ENCODE peak calls at places on chromosome 1, in seven cellular contexts. X is lower lobe of right lung, L is testis, P is epithelial cell of esophagus, Z is Caco-2, K is mucosa of descending colon, A is tibial nerve. E is an unnamed sample.

GRCh38 chr1:169113613-169114119 is 7.2 kb downstream of the ATP1B1 start:
- DNase-seq in X (no peak), L (no peak), P (peak), Z (peak), K (no peak), A (no peak), E (peak)

GRCh38 chr1:39098569-39099250 is 72.6 kb downstream of the NDUFS5 start:
- DNase-seq in X (no peak), L (peak), P (peak), Z (peak), K (peak), A (peak), E (peak)

GRCh38 chr1:113534130-113534817 is 144.0 kb downstream of the MAGI3 start:
- DNase-seq in X (no peak), L (no peak), P (peak), Z (peak), K (no peak), A (no peak), E (no peak)

GRCh38 chr1:213055767-213056166 is 4.7 kb downstream of the RPS6KC1 start:
- DNase-seq in X (no peak), L (no peak), P (no peak), Z (no peak), K (no peak), A (no peak), E (no peak)

GRCh38 chr1:67394548-67394947 is 35.7 kb downstream of the SERBP1 start:
- DNase-seq in X (no peak), L (no peak), P (no peak), Z (no peak), K (no peak), A (no peak), E (no peak)

GRCh38 chr1:220235462-220235861 is 36.8 kb downstream of the RAB3GAP2 start:
- DNase-seq in X (no peak), L (no peak), P (no peak), Z (no peak), K (no peak), A (no peak), E (no peak)

GRCh38 chr1:86948212-86948611 is 33.8 kb downstream of the HS2ST1 start:
- DNase-seq in X (no peak), L (peak), P (no peak), Z (no peak), K (no peak), A (no peak), E (no peak)

GRCh38 chr1:62954758-62955157 is 170.8 kb downstream of the ATG4C start:
- DNase-seq in X (no peak), L (no peak), P (no peak), Z (no peak), K (no peak), A (no peak), E (no peak)

GRCh38 chr1:218351617-218352438 is 6.7 kb downstream of the TGFB2 start:
- DNase-seq in X (no peak), L (no peak), P (peak), Z (no peak), K (no peak), A (no peak), E (peak)

GRCh38 chr1:169427081-169427611 is at the start of gene CCDC181:
- DNase-seq in X (peak), L (peak), P (peak), Z (no peak), K (no peak), A (peak), E (peak)

GRCh38 chr1:36856126-36856525 is 178.2 kb downstream of the GRIK3 start:
- DNase-seq in X (no peak), L (no peak), P (no peak), Z (no peak), K (no peak), A (no peak), E (no peak)

GRCh38 chr1:71944006-71944405 is 338.3 kb downstream of the NEGR1 start:
- DNase-seq in X (no peak), L (no peak), P (no peak), Z (no peak), K (no peak), A (no peak), E (no peak)

GRCh38 chr1:46469846-46470245 is 19.8 kb upstream of the DMBX1 start:
- DNase-seq in X (no peak), L (no peak), P (no peak), Z (no peak), K (no peak), A (no peak), E (no peak)

GRCh38 chr1:33986389-33987095 is 122.7 kb downstream of the HMGB4 start:
- DNase-seq in X (no peak), L (peak), P (peak), Z (no peak), K (no peak), A (peak), E (no peak)

GRCh38 chr1:235270625-235271024 is 57.4 kb downstream of the ARID4B start:
- DNase-seq in X (no peak), L (no peak), P (peak), Z (no peak), K (no peak), A (no peak), E (peak)

GRCh38 chr1:108881369-108881768 is 4.6 kb downstream of the GPSM2 start:
- DNase-seq in X (no peak), L (no peak), P (peak), Z (no peak), K (no peak), A (no peak), E (no peak)

GRCh38 chr1:201207046-201207445 is 16.4 kb downstream of the IGFN1 start:
- DNase-seq in X (no peak), L (no peak), P (no peak), Z (no peak), K (no peak), A (no peak), E (no peak)

GRCh38 chr1:32138965-32139364 is 31.1 kb downstream of the KPNA6 start:
- DNase-seq in X (no peak), L (no peak), P (peak), Z (no peak), K (no peak), A (no peak), E (no peak)

GRCh38 chr1:167938083-167938482 is 1.2 kb upstream of the MPC2 start:
- DNase-seq in X (no peak), L (no peak), P (peak), Z (no peak), K (no peak), A (no peak), E (no peak)

GRCh38 chr1:226384717-226385116 is 23.2 kb downstream of the PARP1 start:
- DNase-seq in X (no peak), L (no peak), P (no peak), Z (no peak), K (no peak), A (no peak), E (no peak)

GRCh38 chr1:159239551-159240220 is 35.0 kb downstream of the ACKR1 start:
- DNase-seq in X (no peak), L (no peak), P (peak), Z (no peak), K (no peak), A (no peak), E (peak)

GRCh38 chr1:153361129-153362109 is 3.8 kb downstream of the S100A9 start:
- DNase-seq in X (no peak), L (no peak), P (peak), Z (no peak), K (no peak), A (no peak), E (no peak)

GRCh38 chr1:56436338-56436695 is 143.0 kb downstream of the PLPP3 start:
- DNase-seq in X (no peak), L (no peak), P (no peak), Z (no peak), K (no peak), A (no peak), E (no peak)

GRCh38 chr1:56433056-56433577 is 146.2 kb downstream of the PLPP3 start:
- DNase-seq in X (no peak), L (no peak), P (no peak), Z (no peak), K (no peak), A (no peak), E (peak)

GRCh38 chr1:56434025-56434424 is 145.3 kb downstream of the PLPP3 start:
- DNase-seq in X (no peak), L (no peak), P (no peak), Z (peak), K (no peak), A (no peak), E (no peak)

GRCh38 chr1:56435434-56436337 is 143.7 kb downstream of the PLPP3 start:
- DNase-seq in X (no peak), L (peak), P (no peak), Z (no peak), K (no peak), A (no peak), E (no peak)

DNA sequence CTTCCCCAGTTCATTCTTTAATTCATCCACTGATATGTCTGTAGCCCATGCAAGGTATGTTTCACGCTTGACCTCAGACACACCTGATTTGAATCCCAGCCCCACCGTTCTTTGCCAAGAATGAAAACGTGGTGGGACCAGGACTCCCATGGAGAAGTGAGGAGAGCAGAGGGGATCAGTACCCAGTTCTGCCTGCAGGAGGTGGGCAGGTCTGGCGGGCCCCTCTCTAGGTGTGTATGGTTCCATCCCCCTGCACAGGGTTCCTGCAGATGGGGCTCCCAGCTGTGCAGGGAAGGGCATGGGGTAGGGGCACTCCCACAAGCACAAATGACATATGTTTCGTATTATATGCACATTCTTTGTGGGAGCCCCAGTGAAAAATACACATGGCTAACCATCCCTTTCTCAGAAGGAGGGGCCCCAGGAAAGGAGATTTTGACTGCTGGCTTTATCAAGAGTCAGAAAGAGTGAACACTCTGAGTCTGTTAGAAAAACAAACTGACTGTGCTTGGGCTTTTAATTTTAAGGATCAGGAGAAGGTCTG is 144.6 kb downstream of the PLPP3 start:
- DNase-seq in X (no peak), L (no peak), P (no peak), Z (no peak), K (no peak), A (no peak), E (no peak)
- TF ChIP-seq CTCF in X (no peak), L (no peak), P (no peak), Z (no peak), K (no peak), A (no peak), E (no peak)

GRCh38 chr1:155009221-155009711 is 6.7 kb downstream of the ZBTB7B start:
- DNase-seq in X (no peak), L (no peak), P (no peak), Z (no peak), K (no peak), A (no peak), E (no peak)

GRCh38 chr1:155009742-155010141 is 7.1 kb downstream of the ZBTB7B start:
- DNase-seq in X (no peak), L (no peak), P (no peak), Z (no peak), K (no peak), A (no peak), E (no peak)

GRCh38 chr1:155007253-155007828 is 4.7 kb downstream of the ZBTB7B start:
- DNase-seq in X (no peak), L (no peak), P (no peak), Z (no peak), K (peak), A (no peak), E (no peak)

GRCh38 chr1:155006601-155007101 is 4.0 kb downstream of the ZBTB7B start:
- DNase-seq in X (no peak), L (peak), P (no peak), Z (no peak), K (no peak), A (no peak), E (peak)

GRCh38 chr1:155008015-155008941 is 5.7 kb downstream of the ZBTB7B start:
- DNase-seq in X (no peak), L (no peak), P (no peak), Z (no peak), K (peak), A (no peak), E (no peak)
- H3K4me3 ChIP-seq in X (peak), L (no peak), P (peak), Z (no peak), K (peak), A (peak), E (no peak)

DNA sequence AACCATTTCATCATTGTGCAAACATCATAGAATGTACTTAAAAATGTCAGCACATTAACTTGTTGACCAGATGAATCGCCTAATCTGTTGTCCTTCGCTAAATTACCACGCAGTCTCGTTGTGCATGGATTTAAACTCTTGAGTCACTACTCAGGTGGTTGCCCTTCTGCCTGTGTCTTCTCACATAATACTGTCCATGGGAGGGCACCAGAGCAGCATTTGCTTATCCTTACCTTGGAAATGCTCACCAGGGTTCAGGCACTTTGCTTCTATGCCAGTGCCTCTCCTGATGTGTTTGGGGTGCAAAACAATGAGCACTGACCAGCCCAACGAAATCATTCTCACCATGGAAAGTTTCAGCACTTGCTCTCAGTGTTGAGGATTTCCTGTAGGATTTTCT is 559.9 kb downstream of the RWDD3 start:
- DNase-seq in X (no peak), L (peak), P (peak), Z (peak), K (no peak), A (no peak), E (no peak)
- TF ChIP-seq CTCF in X (no peak), L (no peak), P (peak), Z (peak), K (no peak), A (no peak), E (no peak)

GRCh38 chr1:28087614-28088167 is 719 bp downstream of the EYA3 start:
- DNase-seq in X (no peak), L (peak), P (peak), Z (peak), K (no peak), A (no peak), E (peak)

GRCh38 chr1:28088168-28088961 is at the start of gene EYA3:
- DNase-seq in X (peak), L (peak), P (peak), Z (peak), K (peak), A (peak), E (peak)

GRCh38 chr1:28085129-28085528 is 3.3 kb downstream of the EYA3 start:
- DNase-seq in X (no peak), L (no peak), P (no peak), Z (no peak), K (no peak), A (no peak), E (no peak)

GRCh38 chr1:28091043-28091781 is 2.8 kb upstream of the EYA3 start:
- DNase-seq in X (peak), L (peak), P (peak), Z (peak), K (peak), A (peak), E (peak)

GRCh38 chr1:28086651-28087050 is 1.8 kb downstream of the EYA3 start:
- DNase-seq in X (no peak), L (no peak), P (no peak), Z (no peak), K (no peak), A (no peak), E (no peak)
- H3K4me3 ChIP-seq in X (no peak), L (no peak), P (no peak), Z (no peak), K (no peak), A (no peak), E (peak)

GRCh38 chr1:116826818-116827606 is 72.8 kb downstream of the CD2 start:
- DNase-seq in X (no peak), L (no peak), P (peak), Z (no peak), K (no peak), A (no peak), E (peak)

GRCh38 chr1:116824631-116825399 is 70.6 kb downstream of the CD2 start:
- DNase-seq in X (no peak), L (no peak), P (no peak), Z (no peak), K (no peak), A (no peak), E (no peak)

GRCh38 chr1:116825400-116825734 is 71.1 kb downstream of the CD2 start:
- DNase-seq in X (no peak), L (no peak), P (no peak), Z (no peak), K (peak), A (no peak), E (no peak)

GRCh38 chr1:116827607-116828125 is 73.4 kb downstream of the CD2 start:
- DNase-seq in X (no peak), L (no peak), P (no peak), Z (no peak), K (no peak), A (no peak), E (no peak)

GRCh38 chr1:116825735-116826438 is 71.7 kb downstream of the CD2 start:
- DNase-seq in X (no peak), L (no peak), P (no peak), Z (no peak), K (peak), A (no peak), E (no peak)
- TF ChIP-seq CTCF in X (no peak), L (no peak), P (no peak), Z (no peak), K (no peak), A (no peak), E (no peak)

DNA sequence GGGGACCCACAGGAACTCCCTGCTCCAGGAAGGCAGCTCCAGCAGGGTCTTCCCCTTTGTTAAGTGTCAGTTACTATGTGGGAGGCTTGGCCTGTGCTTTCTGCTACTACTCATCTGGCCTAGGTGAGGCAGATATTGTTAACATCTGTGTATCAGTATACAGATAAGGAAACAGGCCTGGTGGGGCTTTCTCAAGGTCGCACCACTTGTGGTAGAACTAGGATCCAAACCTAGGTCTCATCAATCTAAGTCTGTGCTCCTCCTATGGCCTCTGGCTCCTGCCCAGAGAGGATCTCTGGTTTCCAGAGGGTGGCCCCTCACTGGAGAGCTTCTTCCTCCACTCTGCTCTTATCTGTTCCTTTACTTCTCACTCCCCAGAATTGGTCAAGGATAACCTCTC is 5.5 kb downstream of the KCNC4 start:
- DNase-seq in X (no peak), L (no peak), P (no peak), Z (no peak), K (no peak), A (no peak), E (no peak)
- H3K4me3 ChIP-seq in X (no peak), L (no peak), P (no peak), Z (no peak), K (no peak), A (no peak), E (no peak)

GRCh38 chr1:183942933-183943693 is 94.4 kb downstream of the COLGALT2 start:
- DNase-seq in X (peak), L (no peak), P (peak), Z (no peak), K (no peak), A (no peak), E (peak)
- TF ChIP-seq CTCF in X (no peak), L (no peak), P (no peak), Z (no peak), K (no peak), A (no peak), E (no peak)